ENCODE peak calls at places on chromosome X, in eight cellular contexts. One of them, this sample, is unnamed.

GRCh38 chrX:13638021-13638420 is 14.9 kb upstream of the TCEANC start:
- DNase-seq in GM18507: no peak
- DNase-seq in HFF-Myc: no peak
- DNase-seq in neural crest cell: no peak
- DNase-seq in amniotic stem cell: no peak
- DNase-seq in lower leg skin: no peak
- DNase-seq in AG08396: no peak
- DNase-seq in mucosa of descending colon: no peak
- DNase-seq in this sample: no peak

GRCh38 chrX:39975094-39975865 is 122.5 kb downstream of the BCOR start:
- DNase-seq in amniotic stem cell: no peak
- DNase-seq in GM18507: no peak
- DNase-seq in AG08396: no peak
- DNase-seq in lower leg skin: no peak
- DNase-seq in neural crest cell: no peak
- DNase-seq in mucosa of descending colon: peak
- DNase-seq in HFF-Myc: no peak
- DNase-seq in this sample: no peak

GRCh38 chrX:19888419-19888879 is 1.0 kb upstream of the SH3KBP1 start:
- DNase-seq in mucosa of descending colon: no peak
- DNase-seq in amniotic stem cell: peak
- DNase-seq in lower leg skin: no peak
- DNase-seq in HFF-Myc: peak
- DNase-seq in AG08396: peak
- DNase-seq in neural crest cell: no peak
- DNase-seq in GM18507: no peak
- DNase-seq in this sample: peak

GRCh38 chrX:21856504-21856903 is 717 bp downstream of the YY2 start:
- DNase-seq in GM18507: no peak
- DNase-seq in AG08396: no peak
- DNase-seq in amniotic stem cell: no peak
- DNase-seq in HFF-Myc: no peak
- DNase-seq in neural crest cell: no peak
- DNase-seq in lower leg skin: no peak
- DNase-seq in mucosa of descending colon: no peak
- DNase-seq in this sample: no peak

GRCh38 chrX:10514891-10515290 is 105.5 kb downstream of the MID1 start:
- DNase-seq in HFF-Myc: no peak
- DNase-seq in amniotic stem cell: no peak
- DNase-seq in lower leg skin: no peak
- DNase-seq in neural crest cell: no peak
- DNase-seq in AG08396: peak
- DNase-seq in GM18507: no peak
- DNase-seq in mucosa of descending colon: no peak
- DNase-seq in this sample: no peak

GRCh38 chrX:55452825-55453124 is 848 bp downstream of the MAGEH1 start:
- DNase-seq in AG08396: no peak
- DNase-seq in HFF-Myc: no peak
- DNase-seq in GM18507: no peak
- DNase-seq in amniotic stem cell: no peak
- DNase-seq in neural crest cell: no peak
- DNase-seq in lower leg skin: no peak
- DNase-seq in mucosa of descending colon: no peak
- DNase-seq in this sample: no peak

GRCh38 chrX:129686422-129686948 is 31.7 kb upstream of the APLN start:
- DNase-seq in AG08396: no peak
- DNase-seq in amniotic stem cell: no peak
- DNase-seq in HFF-Myc: no peak
- DNase-seq in neural crest cell: no peak
- DNase-seq in GM18507: no peak
- DNase-seq in lower leg skin: no peak
- DNase-seq in mucosa of descending colon: no peak
- DNase-seq in this sample: no peak

GRCh38 chrX:154695913-154696312 is 42.5 kb upstream of the CTAG2 start:
- DNase-seq in amniotic stem cell: no peak
- DNase-seq in AG08396: no peak
- DNase-seq in mucosa of descending colon: no peak
- DNase-seq in neural crest cell: no peak
- DNase-seq in GM18507: no peak
- DNase-seq in HFF-Myc: no peak
- DNase-seq in lower leg skin: no peak
- DNase-seq in this sample: no peak

GRCh38 chrX:30831082-30831481 is 58.0 kb downstream of the TAB3 start:
- DNase-seq in HFF-Myc: no peak
- DNase-seq in mucosa of descending colon: no peak
- DNase-seq in AG08396: no peak
- DNase-seq in GM18507: no peak
- DNase-seq in neural crest cell: no peak
- DNase-seq in amniotic stem cell: no peak
- DNase-seq in lower leg skin: no peak
- DNase-seq in this sample: no peak

GRCh38 chrX:8201896-8202331 is 30.8 kb upstream of the VCX2 start:
- DNase-seq in GM18507: no peak
- DNase-seq in mucosa of descending colon: no peak
- DNase-seq in lower leg skin: no peak
- DNase-seq in HFF-Myc: no peak
- DNase-seq in amniotic stem cell: no peak
- DNase-seq in AG08396: no peak
- DNase-seq in neural crest cell: no peak
- DNase-seq in this sample: no peak

GRCh38 chrX:44306336-44306735 is 37.1 kb downstream of the EFHC2 start:
- DNase-seq in HFF-Myc: peak
- DNase-seq in lower leg skin: no peak
- DNase-seq in amniotic stem cell: no peak
- DNase-seq in neural crest cell: no peak
- DNase-seq in GM18507: no peak
- DNase-seq in mucosa of descending colon: no peak
- DNase-seq in AG08396: no peak
- DNase-seq in this sample: no peak

GRCh38 chrX:1453951-1454785 is 1.5 kb upstream of the ASMTL start:
- DNase-seq in AG08396: peak
- DNase-seq in HFF-Myc: no peak
- DNase-seq in amniotic stem cell: no peak
- DNase-seq in GM18507: peak
- DNase-seq in lower leg skin: peak
- DNase-seq in neural crest cell: peak
- DNase-seq in mucosa of descending colon: peak
- DNase-seq in this sample: peak

GRCh38 chrX:3195845-3196244 is 150.6 kb downstream of the MXRA5 start:
- DNase-seq in amniotic stem cell: no peak
- DNase-seq in mucosa of descending colon: no peak
- DNase-seq in AG08396: no peak
- DNase-seq in neural crest cell: no peak
- DNase-seq in GM18507: no peak
- DNase-seq in HFF-Myc: no peak
- DNase-seq in lower leg skin: no peak
- DNase-seq in this sample: no peak

GRCh38 chrX:19776753-19777152 is 110.6 kb downstream of the SH3KBP1 start:
- DNase-seq in mucosa of descending colon: no peak
- DNase-seq in amniotic stem cell: no peak
- DNase-seq in GM18507: no peak
- DNase-seq in neural crest cell: no peak
- DNase-seq in lower leg skin: no peak
- DNase-seq in HFF-Myc: no peak
- DNase-seq in AG08396: no peak
- DNase-seq in this sample: no peak

GRCh38 chrX:31516492-31516891 is 444.7 kb upstream of the FTHL17 start:
- DNase-seq in neural crest cell: no peak
- DNase-seq in AG08396: no peak
- DNase-seq in amniotic stem cell: no peak
- DNase-seq in lower leg skin: no peak
- DNase-seq in GM18507: no peak
- DNase-seq in mucosa of descending colon: no peak
- DNase-seq in HFF-Myc: no peak
- DNase-seq in this sample: no peak

GRCh38 chrX:2228466-2228865 is 272.3 kb downstream of the DHRSX start:
- DNase-seq in mucosa of descending colon: no peak
- DNase-seq in amniotic stem cell: no peak
- DNase-seq in AG08396: no peak
- DNase-seq in HFF-Myc: no peak
- DNase-seq in neural crest cell: no peak
- DNase-seq in GM18507: no peak
- DNase-seq in lower leg skin: no peak
- DNase-seq in this sample: no peak

GRCh38 chrX:40394302-40394701 is 186.5 kb upstream of the ATP6AP2 start:
- DNase-seq in lower leg skin: no peak
- DNase-seq in AG08396: no peak
- DNase-seq in GM18507: no peak
- DNase-seq in mucosa of descending colon: no peak
- DNase-seq in neural crest cell: no peak
- DNase-seq in HFF-Myc: no peak
- DNase-seq in amniotic stem cell: no peak
- DNase-seq in this sample: no peak

GRCh38 chrX:124646403-124646802 is 300.0 kb downstream of the SH2D1A start:
- DNase-seq in neural crest cell: no peak
- DNase-seq in GM18507: no peak
- DNase-seq in HFF-Myc: no peak
- DNase-seq in mucosa of descending colon: no peak
- DNase-seq in amniotic stem cell: no peak
- DNase-seq in lower leg skin: no peak
- DNase-seq in AG08396: no peak
- DNase-seq in this sample: no peak

GRCh38 chrX:103248553-103248952 is 6.4 kb downstream of the TCEAL8 start:
- DNase-seq in neural crest cell: no peak
- DNase-seq in amniotic stem cell: no peak
- DNase-seq in AG08396: no peak
- DNase-seq in HFF-Myc: no peak
- DNase-seq in lower leg skin: no peak
- DNase-seq in GM18507: no peak
- DNase-seq in mucosa of descending colon: no peak
- DNase-seq in this sample: no peak

GRCh38 chrX:150365953-150366911 is 3.1 kb downstream of the MAMLD1 start:
- DNase-seq in mucosa of descending colon: no peak
- DNase-seq in HFF-Myc: no peak
- DNase-seq in neural crest cell: peak
- DNase-seq in AG08396: no peak
- DNase-seq in GM18507: no peak
- DNase-seq in lower leg skin: peak
- DNase-seq in amniotic stem cell: peak
- DNase-seq in this sample: no peak

GRCh38 chrX:123917069-123917468 is 44.4 kb upstream of the STAG2 start:
- DNase-seq in AG08396: no peak
- DNase-seq in GM18507: no peak
- DNase-seq in neural crest cell: no peak
- DNase-seq in HFF-Myc: no peak
- DNase-seq in amniotic stem cell: no peak
- DNase-seq in lower leg skin: no peak
- DNase-seq in mucosa of descending colon: no peak
- DNase-seq in this sample: no peak

GRCh38 chrX:23805379-23805778 is 22.4 kb downstream of the SAT1 start:
- DNase-seq in neural crest cell: no peak
- DNase-seq in mucosa of descending colon: no peak
- DNase-seq in HFF-Myc: no peak
- DNase-seq in AG08396: no peak
- DNase-seq in GM18507: no peak
- DNase-seq in lower leg skin: no peak
- DNase-seq in amniotic stem cell: no peak
- DNase-seq in this sample: no peak

GRCh38 chrX:147803948-147804347 is 107.8 kb upstream of the FMR1 start:
- DNase-seq in mucosa of descending colon: no peak
- DNase-seq in GM18507: no peak
- DNase-seq in neural crest cell: no peak
- DNase-seq in AG08396: no peak
- DNase-seq in lower leg skin: no peak
- DNase-seq in HFF-Myc: no peak
- DNase-seq in amniotic stem cell: no peak
- DNase-seq in this sample: peak

GRCh38 chrX:108380222-108380621 is 58.0 kb downstream of the COL4A6 start:
- DNase-seq in mucosa of descending colon: no peak
- DNase-seq in HFF-Myc: no peak
- DNase-seq in neural crest cell: no peak
- DNase-seq in GM18507: no peak
- DNase-seq in lower leg skin: no peak
- DNase-seq in amniotic stem cell: no peak
- DNase-seq in AG08396: no peak
- DNase-seq in this sample: no peak

GRCh38 chrX:15451913-15452312 is 41.2 kb downstream of the PIR start:
- DNase-seq in HFF-Myc: no peak
- DNase-seq in lower leg skin: no peak
- DNase-seq in GM18507: no peak
- DNase-seq in amniotic stem cell: no peak
- DNase-seq in mucosa of descending colon: no peak
- DNase-seq in AG08396: no peak
- DNase-seq in neural crest cell: no peak
- DNase-seq in this sample: no peak

GRCh38 chrX:40705658-40706312 is 29.6 kb downstream of the MED14 start:
- DNase-seq in lower leg skin: no peak
- DNase-seq in AG08396: no peak
- DNase-seq in HFF-Myc: no peak
- DNase-seq in mucosa of descending colon: no peak
- DNase-seq in neural crest cell: no peak
- DNase-seq in amniotic stem cell: no peak
- DNase-seq in GM18507: no peak
- DNase-seq in this sample: no peak

GRCh38 chrX:44223150-44223549 is 120.3 kb downstream of the EFHC2 start:
- DNase-seq in neural crest cell: no peak
- DNase-seq in GM18507: no peak
- DNase-seq in lower leg skin: no peak
- DNase-seq in HFF-Myc: peak
- DNase-seq in AG08396: peak
- DNase-seq in amniotic stem cell: peak
- DNase-seq in mucosa of descending colon: no peak
- DNase-seq in this sample: peak

GRCh38 chrX:134933911-134934310 is 56.9 kb upstream of the SMIM10 start:
- DNase-seq in amniotic stem cell: no peak
- DNase-seq in AG08396: no peak
- DNase-seq in GM18507: no peak
- DNase-seq in lower leg skin: no peak
- DNase-seq in HFF-Myc: no peak
- DNase-seq in mucosa of descending colon: no peak
- DNase-seq in neural crest cell: no peak
- DNase-seq in this sample: no peak

GRCh38 chrX:71606536-71607216 is 11.6 kb downstream of the CXCR3 start:
- DNase-seq in amniotic stem cell: no peak
- DNase-seq in GM18507: no peak
- DNase-seq in lower leg skin: peak
- DNase-seq in mucosa of descending colon: no peak
- DNase-seq in HFF-Myc: no peak
- DNase-seq in AG08396: no peak
- DNase-seq in neural crest cell: no peak
- DNase-seq in this sample: no peak

GRCh38 chrX:23826653-23827052 is 43.7 kb downstream of the SAT1 start:
- DNase-seq in HFF-Myc: no peak
- DNase-seq in neural crest cell: no peak
- DNase-seq in AG08396: no peak
- DNase-seq in GM18507: no peak
- DNase-seq in lower leg skin: no peak
- DNase-seq in amniotic stem cell: no peak
- DNase-seq in mucosa of descending colon: no peak
- DNase-seq in this sample: no peak

GRCh38 chrX:105136786-105137185 is 83.7 kb downstream of the TEX13A start:
- DNase-seq in lower leg skin: no peak
- DNase-seq in HFF-Myc: no peak
- DNase-seq in amniotic stem cell: no peak
- DNase-seq in neural crest cell: no peak
- DNase-seq in AG08396: no peak
- DNase-seq in mucosa of descending colon: no peak
- DNase-seq in GM18507: no peak
- DNase-seq in this sample: no peak